ENCODE peak calls at places on chromosomes 13 and 19, in six cellular contexts. L is IMR-90, G is H1, O is H9, C is mesenchymal stem cell, V is neuronal stem cell. S is an unnamed sample.

GRCh38 chr13:20399515-20399914 is 126.1 kb downstream of the CRYL1 start:
- DNase-seq in G (no peak), O (no peak), L (no peak), C (no peak), V (no peak), S (no peak)

GRCh38 chr13:73244486-73244885 is 185.7 kb downstream of the KLF5 start:
- DNase-seq in L (no peak), O (no peak), V (no peak), C (no peak), G (no peak), S (no peak)

GRCh38 chr13:52147225-52147624 is 12.2 kb downstream of the NEK3 start:
- DNase-seq in C (no peak), G (no peak), V (no peak), O (no peak), L (no peak), S (no peak)

GRCh38 chr13:45847554-45848224 is 3.9 kb downstream of the SIAH3 start:
- DNase-seq in O (peak), C (peak), V (no peak), L (no peak), G (no peak), S (peak)

GRCh38 chr13:111005364-111005763 is 90.5 kb upstream of the ANKRD10 start:
- DNase-seq in L (peak), C (peak), O (no peak), V (no peak), G (no peak), S (no peak)

GRCh38 chr13:93151277-93151676 is 75.3 kb upstream of the GPC6 start:
- DNase-seq in C (peak), O (no peak), V (no peak), L (peak), G (no peak), S (no peak)

GRCh38 chr19:41690801-41691065 is 2.7 kb upstream of the CEACAM7 start:
- DNase-seq in V (no peak), O (no peak), G (no peak), C (no peak), L (no peak), S (no peak)

GRCh38 chr13:100433475-100433874 is 155.1 kb downstream of the GGACT start:
- DNase-seq in G (no peak), C (no peak), L (no peak), V (no peak), O (no peak), S (no peak)

GRCh38 chr19:17967258-17968051 is 548 bp downstream of the KCNN1 start:
- DNase-seq in V (no peak), G (peak), C (no peak), L (no peak), O (no peak), S (no peak)

GRCh38 chr19:14405380-14405757 is 13.8 kb downstream of the DDX39A start:
- DNase-seq in V (peak), L (no peak), G (no peak), O (peak), C (no peak), S (no peak)

GRCh38 chr13:40189885-40190655 is 476.4 kb downstream of the FOXO1 start:
- DNase-seq in G (no peak), C (no peak), V (peak), L (no peak), O (no peak), S (no peak)

GRCh38 chr19:15294591-15294990 is 37.7 kb downstream of the BRD4 start:
- DNase-seq in L (no peak), O (no peak), C (no peak), V (no peak), G (no peak), S (no peak)

GRCh38 chr19:9413240-9413954 is 22.0 kb downstream of the ZNF266 start:
- DNase-seq in L (no peak), O (no peak), V (no peak), G (no peak), C (no peak), S (peak)

GRCh38 chr19:38303517-38304351 is at the start of gene C19orf33:
- DNase-seq in G (peak), L (no peak), O (peak), C (no peak), V (no peak), S (peak)

GRCh38 chr13:113151745-113152707 is 6.4 kb upstream of the PROZ start:
- DNase-seq in L (peak), O (peak), V (no peak), G (peak), C (peak), S (no peak)

GRCh38 chr13:23959231-23959862 is 62.0 kb upstream of the C1QTNF9B start:
- DNase-seq in C (no peak), O (no peak), G (no peak), V (no peak), L (peak), S (no peak)

GRCh38 chr13:113806104-113806471 is 47.1 kb downstream of the TMEM255B start:
- DNase-seq in L (no peak), G (no peak), O (no peak), V (no peak), C (no peak), S (no peak)

GRCh38 chr19:8262431-8262830 is 45.7 kb downstream of the CD320 start:
- DNase-seq in C (no peak), L (no peak), V (no peak), G (peak), O (no peak), S (no peak)

GRCh38 chr19:11420894-11421606 is 1.9 kb upstream of the RGL3 start:
- DNase-seq in C (no peak), O (peak), G (peak), L (no peak), V (no peak), S (no peak)

GRCh38 chr19:39590265-39590664 is 12.1 kb upstream of the LGALS13 start:
- DNase-seq in L (peak), O (no peak), G (peak), V (peak), C (no peak), S (no peak)

GRCh38 chr13:111664060-111664459 is 343.6 kb downstream of the TEX29 start:
- DNase-seq in G (peak), O (peak), V (no peak), C (no peak), L (no peak), S (no peak)

GRCh38 chr13:32225494-32225931 is 89.7 kb downstream of the ZAR1L start:
- DNase-seq in G (no peak), V (no peak), O (no peak), C (peak), L (peak), S (no peak)

GRCh38 chr13:76816394-76816793 is 69.8 kb downstream of the KCTD12 start:
- DNase-seq in V (no peak), O (no peak), L (no peak), C (no peak), G (no peak), S (no peak)

GRCh38 chr13:83829800-83830199 is 52.5 kb downstream of the SLITRK1 start:
- DNase-seq in V (no peak), G (no peak), O (no peak), C (no peak), L (no peak), S (no peak)

GRCh38 chr13:36819811-36820140 is 754 bp downstream of the RFXAP start:
- DNase-seq in V (peak), C (peak), O (peak), L (peak), G (no peak), S (no peak)

GRCh38 chr13:50626031-50626643 is 217.4 kb downstream of the DLEU7 start:
- DNase-seq in C (peak), L (no peak), V (no peak), G (no peak), O (no peak), S (peak)

GRCh38 chr13:112073245-112074138 is 6.5 kb downstream of the SOX1 start:
- DNase-seq in O (peak), L (no peak), V (peak), G (peak), C (no peak), S (no peak)

GRCh38 chr13:101529419-101529818 is 76.9 kb downstream of the ITGBL1 start:
- DNase-seq in G (no peak), V (no peak), L (peak), C (peak), O (no peak), S (no peak)

GRCh38 chr13:99356216-99357089 is 49.3 kb upstream of the GPR183 start:
- DNase-seq in O (no peak), C (peak), L (peak), G (peak), V (no peak), S (no peak)

DNA sequence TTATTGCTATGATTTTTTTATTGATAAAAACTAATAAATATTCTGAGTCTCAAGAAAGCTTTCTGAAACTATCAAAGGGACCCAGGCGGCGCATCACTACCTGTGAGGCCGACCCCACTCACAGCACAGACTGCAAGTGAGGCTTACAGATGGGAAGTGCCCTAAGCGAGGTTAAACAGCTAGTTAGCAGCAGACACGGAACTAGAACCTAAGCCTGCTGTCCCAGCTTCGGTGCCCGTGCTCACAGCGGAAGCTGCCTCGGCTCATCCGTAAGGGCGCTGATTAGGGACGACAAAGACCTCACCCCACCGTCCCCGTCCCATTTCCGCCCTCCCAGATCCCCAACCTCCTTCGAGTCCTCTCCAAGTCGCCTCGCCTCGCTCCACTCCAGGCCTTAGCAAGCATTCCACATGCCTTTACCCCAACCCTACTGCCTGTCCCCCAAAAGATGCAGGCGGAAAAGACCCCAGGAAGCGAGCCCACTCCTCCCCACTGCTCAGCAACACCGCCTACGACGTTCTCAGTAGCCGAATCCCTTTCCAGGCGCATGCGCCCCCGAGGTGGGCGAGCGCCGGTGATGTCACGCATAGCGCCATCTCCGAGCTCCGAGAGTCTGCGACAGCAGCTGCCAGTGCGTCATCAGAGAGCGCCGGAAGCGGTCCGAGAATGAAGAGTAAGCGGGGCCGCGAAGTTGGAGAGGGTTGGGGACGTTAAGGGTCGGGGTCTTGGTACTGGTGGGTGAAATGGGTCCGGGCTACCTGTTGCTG is at the start of gene POP4:
- DNase-seq in O (peak), G (peak), C (peak), V (peak), L (peak), S (peak)
- H3K4ac ChIP-seq in O (no peak), G (no peak), C (peak), V (no peak), L (peak), S (peak)

GRCh38 chr13:107456431-107456830 is 758.9 kb downstream of the LIG4 start:
- DNase-seq in L (no peak), O (no peak), C (no peak), G (no peak), V (no peak), S (no peak)

GRCh38 chr13:107452833-107453232 is 762.5 kb downstream of the LIG4 start:
- DNase-seq in V (no peak), C (no peak), L (no peak), G (no peak), O (no peak), S (no peak)

GRCh38 chr13:107447591-107447990 is 767.7 kb downstream of the LIG4 start:
- DNase-seq in L (no peak), O (no peak), G (no peak), C (no peak), V (no peak), S (no peak)

GRCh38 chr13:107450426-107450825 is 764.9 kb downstream of the LIG4 start:
- DNase-seq in G (no peak), L (peak), C (no peak), O (no peak), V (no peak), S (no peak)

GRCh38 chr13:107450931-107451330 is 764.4 kb downstream of the LIG4 start:
- DNase-seq in V (no peak), O (no peak), C (peak), G (no peak), L (peak), S (no peak)
- H4K91ac ChIP-seq in V (no peak), O (no peak), C (no peak), G (no peak), L (peak), S (no peak)

GRCh38 chr13:69950160-69950559 is 157.5 kb upstream of the ATXN8OS start:
- DNase-seq in V (no peak), L (no peak), O (no peak), C (no peak), G (no peak), S (no peak)
- H3K4ac ChIP-seq in V (no peak), L (no peak), O (no peak), C (no peak), G (no peak), S (no peak)

GRCh38 chr19:28915737-28916460 is 297.1 kb downstream of the UQCRFS1 start:
- DNase-seq in G (no peak), C (no peak), V (no peak), O (no peak), L (no peak), S (no peak)
- H4K91ac ChIP-seq in G (no peak), C (no peak), V (no peak), O (no peak), L (no peak), S (no peak)

GRCh38 chr19:48867119-48867921 is 1.1 kb downstream of the PLEKHA4 start:
- DNase-seq in L (no peak), C (no peak), G (no peak), V (no peak), O (no peak), S (no peak)

GRCh38 chr19:48866692-48867091 is 1.7 kb downstream of the PLEKHA4 start:
- DNase-seq in L (no peak), V (no peak), O (no peak), G (no peak), C (no peak), S (no peak)

GRCh38 chr19:48867922-48868195 is 558 bp downstream of the PLEKHA4 start:
- DNase-seq in C (no peak), G (no peak), V (no peak), L (no peak), O (no peak), S (no peak)

GRCh38 chr19:48870048-48870447 is 1.6 kb upstream of the PLEKHA4 start:
- DNase-seq in L (no peak), V (no peak), O (no peak), G (no peak), C (no peak), S (no peak)

GRCh38 chr19:48868196-48868886 is at the start of gene PLEKHA4:
- DNase-seq in G (peak), O (peak), C (peak), V (no peak), L (peak), S (no peak)
- H3K4ac ChIP-seq in G (peak), O (no peak), C (peak), V (peak), L (peak), S (no peak)

DNA sequence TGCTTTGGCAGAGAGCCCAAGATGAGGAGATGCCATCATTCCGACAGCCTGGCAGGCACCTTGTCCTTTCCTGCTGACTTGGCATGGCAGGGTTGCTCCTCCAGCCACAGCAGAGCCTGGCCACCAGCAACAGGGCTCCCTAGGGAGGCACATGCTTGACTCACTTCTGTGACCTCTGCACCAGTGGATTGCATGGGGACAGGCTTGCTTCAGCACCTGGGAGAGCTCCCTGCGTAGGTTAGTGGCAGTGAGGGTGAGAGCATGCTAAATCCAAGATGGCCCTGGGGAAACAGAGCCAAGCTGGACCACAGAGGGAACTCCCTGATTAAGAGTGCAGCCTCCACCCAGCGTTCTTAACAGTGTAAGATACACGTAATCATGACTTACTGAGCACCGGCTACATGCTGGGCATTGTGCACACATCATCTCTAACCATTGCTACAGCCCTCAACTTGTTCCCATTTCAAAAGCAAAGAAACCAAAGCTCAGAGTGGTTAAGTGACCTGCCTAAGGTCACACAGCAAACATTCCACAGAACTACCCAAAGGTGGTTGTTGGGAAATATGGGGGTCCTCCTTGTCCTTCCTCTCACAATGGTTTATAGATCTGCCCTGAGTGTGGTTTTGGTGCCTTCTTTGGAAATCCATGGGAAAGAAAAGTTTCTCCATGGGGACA is 116.6 kb upstream of the UQCRFS1 start:
- DNase-seq in G (peak), C (no peak), V (peak), O (peak), L (no peak), S (peak)
- H4K91ac ChIP-seq in G (no peak), C (no peak), V (no peak), O (no peak), L (no peak), S (no peak)

GRCh38 chr19:19320362-19321142 is at the start of the genes MAU2 and SUGP1:
- DNase-seq in V (peak), G (peak), L (peak), C (peak), O (peak), S (peak)

GRCh38 chr19:19316082-19316481 is 4.2 kb downstream of the SUGP1 start:
- DNase-seq in V (no peak), C (no peak), G (no peak), L (no peak), O (no peak), S (no peak)

GRCh38 chr19:19324059-19324755 is 3.6 kb downstream of the MAU2 start:
- DNase-seq in G (no peak), V (no peak), C (no peak), O (no peak), L (no peak), S (no peak)

GRCh38 chr19:19319725-19320361 is 466 bp downstream of the SUGP1 start:
- DNase-seq in V (no peak), G (no peak), O (no peak), C (no peak), L (no peak), S (no peak)

DNA sequence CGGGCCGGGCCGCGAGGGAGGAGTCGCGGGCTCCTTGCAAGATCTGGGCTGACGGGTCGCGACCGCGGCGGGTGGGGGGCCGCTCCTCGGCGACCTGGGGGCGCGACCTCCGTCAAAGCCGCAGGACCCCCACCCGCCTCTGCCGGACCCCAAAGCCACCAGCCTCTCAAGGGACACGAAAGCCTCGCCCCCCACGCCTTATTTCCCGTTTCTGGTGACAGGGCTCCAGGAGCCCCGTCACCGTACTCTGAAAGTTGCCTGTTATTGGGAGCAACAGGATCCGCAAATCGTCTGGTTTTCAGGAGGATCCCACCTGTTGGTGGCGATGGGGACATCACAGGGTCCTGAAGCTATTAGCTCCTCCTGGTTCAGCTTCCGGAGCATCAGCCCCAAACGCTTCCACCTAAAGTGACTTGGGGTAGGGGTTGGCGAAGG is 531 bp downstream of the MAU2 start:
- DNase-seq in L (no peak), V (peak), G (peak), O (peak), C (peak), S (peak)
- H3K4ac ChIP-seq in L (peak), V (peak), G (no peak), O (no peak), C (peak), S (peak)

DNA sequence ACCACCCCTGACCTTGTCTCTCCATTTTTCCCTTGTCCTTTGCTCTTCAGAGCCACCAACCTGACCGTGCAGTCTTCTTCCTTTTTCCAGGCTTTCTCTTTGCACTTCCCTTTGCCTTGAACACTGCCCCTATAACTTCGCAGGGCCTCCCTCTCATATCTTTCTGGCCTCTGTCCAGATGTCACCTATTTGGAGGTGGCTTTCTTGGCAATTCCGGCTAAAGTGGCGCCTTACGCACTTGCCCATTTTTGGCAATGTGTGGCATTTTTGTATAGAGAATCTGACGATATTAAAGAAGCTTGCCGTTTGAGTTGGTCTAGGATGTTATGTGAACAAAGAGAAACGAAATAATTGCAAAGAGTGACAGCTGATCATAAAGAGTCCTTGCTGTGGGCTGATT is 892 bp downstream of the ZNF543 start:
- DNase-seq in G (no peak), C (no peak), V (no peak), O (no peak), L (no peak), S (no peak)
- H4K91ac ChIP-seq in G (no peak), C (no peak), V (no peak), O (no peak), L (no peak), S (no peak)

GRCh38 chr19:5579286-5579685 is 11.5 kb upstream of the TINCR start:
- DNase-seq in V (no peak), G (no peak), L (no peak), C (no peak), O (no peak), S (no peak)
- H3K4ac ChIP-seq in V (no peak), G (no peak), L (no peak), C (no peak), O (no peak), S (no peak)